ENCODE peak calls at places on chromosomes 11 and 22, in five cellular contexts. Z is nucleus accumbens, P is fibroblast of lung, S is non-pigmented ciliary epithelial cell, H is brain pericyte. W is an unnamed sample.

GRCh38 chr11:28383471-28383870 is 275.3 kb downstream of the METTL15 start:
- DNase-seq in S (no peak), P (peak), Z (no peak), H (no peak), W (no peak)

GRCh38 chr11:61541568-61541967 is 33.0 kb downstream of the LRRC10B start:
- DNase-seq in S (no peak), H (no peak), Z (no peak), P (peak), W (no peak)

GRCh38 chr22:30880847-30881246 is 87.7 kb downstream of the MORC2 start:
- DNase-seq in Z (no peak), H (no peak), P (no peak), S (no peak), W (no peak)

GRCh38 chr11:24574461-24574860 is 77.6 kb downstream of the LUZP2 start:
- DNase-seq in Z (no peak), S (no peak), P (peak), H (no peak), W (no peak)

GRCh38 chr22:46852771-46853170 is 90.3 kb downstream of the TBC1D22A start:
- DNase-seq in H (no peak), S (no peak), Z (no peak), P (no peak), W (no peak)

GRCh38 chr11:6755303-6755952 is 16.3 kb downstream of the OR2AG2 start:
- DNase-seq in S (peak), Z (no peak), P (no peak), H (no peak), W (no peak)

GRCh38 chr22:49793871-49794270 is 33.8 kb downstream of the BRD1 start:
- DNase-seq in S (no peak), H (no peak), Z (no peak), P (no peak), W (no peak)

GRCh38 chr11:62370743-62371440 is 33.6 kb downstream of the ASRGL1 start:
- DNase-seq in P (no peak), H (no peak), Z (no peak), S (no peak), W (no peak)

GRCh38 chr11:61004037-61004641 is 32.7 kb downstream of the CD6 start:
- DNase-seq in S (peak), P (peak), Z (no peak), H (no peak), W (peak)

GRCh38 chr11:126518130-126518995 is 162.9 kb downstream of the ST3GAL4 start:
- DNase-seq in S (no peak), P (no peak), Z (no peak), H (no peak), W (no peak)

GRCh38 chr11:69144719-69145365 is 10.9 kb upstream of the SMIM38 start:
- DNase-seq in P (peak), S (no peak), Z (no peak), H (no peak), W (no peak)

GRCh38 chr22:47486569-47487312 is 724.3 kb downstream of the TBC1D22A start:
- DNase-seq in Z (no peak), H (no peak), P (no peak), S (no peak), W (no peak)

GRCh38 chr11:128341280-128341679 is 246.1 kb downstream of the ETS1 start:
- DNase-seq in Z (no peak), S (no peak), H (no peak), P (no peak), W (no peak)

GRCh38 chr22:44192098-44192810 is 11.5 kb downstream of the PARVG start:
- DNase-seq in Z (no peak), H (no peak), S (no peak), P (no peak), W (no peak)

GRCh38 chr11:86798988-86799387 is 1.4 kb upstream of the PRSS23 start:
- DNase-seq in P (peak), H (peak), Z (no peak), S (peak), W (no peak)

GRCh38 chr11:121795206-121795605 is 320.8 kb downstream of the BLID start:
- DNase-seq in Z (peak), S (no peak), H (no peak), P (peak), W (no peak)

GRCh38 chr22:17945851-17946690 is 78.3 kb downstream of the MICAL3 start:
- DNase-seq in H (no peak), Z (no peak), S (no peak), P (no peak), W (no peak)

GRCh38 chr22:38566726-38567504 is 3.1 kb downstream of the DMC1 start:
- DNase-seq in Z (no peak), H (no peak), P (no peak), S (no peak), W (no peak)

GRCh38 chr11:45021001-45021400 is 70.3 kb upstream of the TP53I11 start:
- DNase-seq in Z (no peak), S (no peak), H (no peak), P (no peak), W (no peak)

GRCh38 chr11:33475999-33476398 is 218.8 kb downstream of the HIPK3 start:
- DNase-seq in H (peak), Z (no peak), S (no peak), P (peak), W (no peak)

GRCh38 chr11:119229736-119230135 is 23.6 kb downstream of the CBL start:
- DNase-seq in H (no peak), P (no peak), Z (no peak), S (no peak), W (no peak)

GRCh38 chr11:70779433-70780245 is 381.3 kb downstream of the CTTN start:
- DNase-seq in Z (no peak), H (no peak), S (no peak), P (no peak), W (no peak)

GRCh38 chr11:67002297-67002913 is 20.5 kb upstream of the SYT12 start:
- DNase-seq in H (no peak), P (no peak), S (no peak), Z (no peak), W (no peak)

GRCh38 chr22:19679476-19680099 is 34.7 kb upstream of the SEPTIN5 start:
- DNase-seq in Z (no peak), H (no peak), P (no peak), S (no peak), W (no peak)

GRCh38 chr22:36319595-36320497 is 66.9 kb downstream of the APOL1 start:
- DNase-seq in P (no peak), Z (no peak), H (no peak), S (no peak), W (no peak)

GRCh38 chr11:73598719-73599379 is 937 bp upstream of the FAM168A start:
- DNase-seq in P (no peak), H (peak), S (no peak), Z (no peak), W (no peak)

GRCh38 chr11:27183672-27184457 is 143.2 kb downstream of the BBOX1 start:
- DNase-seq in S (no peak), Z (no peak), H (no peak), P (peak), W (peak)

GRCh38 chr11:57567210-57567511 is 311 bp downstream of the UBE2L6 start:
- DNase-seq in S (no peak), P (no peak), H (no peak), Z (no peak), W (no peak)

GRCh38 chr11:17259931-17260499 is 16.5 kb upstream of the NUCB2 start:
- DNase-seq in Z (no peak), H (no peak), S (no peak), P (no peak), W (no peak)

GRCh38 chr11:47177229-47177845 is 658 bp upstream of the ARFGAP2 start:
- DNase-seq in P (peak), H (peak), S (no peak), Z (peak), W (peak)

W was measured in SK-N-MC.